ENCODE peak calls at places on chromosomes 6 and 20, in six cellular contexts. J is upper lobe of right lung, U is prostate gland, X is AG10803, G is cardiac fibroblast, N is Peyer's patch. B is an unnamed sample.

GRCh38 chr6:91081452-91082067 is 494.7 kb upstream of the MAP3K7 start:
- DNase-seq in J (no peak), N (no peak), X (peak), U (peak), G (peak), B (peak)

GRCh38 chr6:133888931-133889556 is at the start of gene TCF21:
- DNase-seq in N (no peak), U (no peak), G (peak), X (peak), J (no peak), B (peak)

GRCh38 chr6:88629838-88630462 is 333.5 kb downstream of the RNGTT start:
- DNase-seq in X (no peak), U (no peak), G (no peak), N (peak), J (no peak), B (no peak)

GRCh38 chr6:109454483-109455160 is 950 bp downstream of the MICAL1 start:
- DNase-seq in X (no peak), U (no peak), J (peak), N (peak), G (peak), B (peak)

GRCh38 chr20:51092238-51092822 is 69.4 kb upstream of the KCNG1 start:
- DNase-seq in N (no peak), J (no peak), X (peak), G (peak), U (no peak), B (no peak)

GRCh38 chr20:44728835-44729342 is 13.7 kb downstream of the CCN5 start:
- DNase-seq in G (peak), X (peak), N (no peak), U (peak), J (peak), B (peak)

GRCh38 chr20:54063998-54064676 is 6.3 kb downstream of the BCAS1 start:
- DNase-seq in X (no peak), U (no peak), G (no peak), J (no peak), N (no peak), B (no peak)

GRCh38 chr6:13765570-13765969 is 48.8 kb downstream of the MCUR1 start:
- DNase-seq in N (no peak), X (peak), U (no peak), G (no peak), J (no peak), B (no peak)

GRCh38 chr6:158938811-158939254 is 61.2 kb downstream of the RSPH3 start:
- DNase-seq in U (peak), X (peak), G (no peak), N (peak), J (no peak), B (peak)

GRCh38 chr20:59723108-59723500 is 118.8 kb downstream of the PHACTR3 start:
- DNase-seq in X (peak), U (no peak), N (no peak), G (no peak), J (no peak), B (no peak)

GRCh38 chr6:160005861-160006540 is 37.1 kb downstream of the IGF2R start:
- DNase-seq in N (no peak), G (peak), J (peak), X (peak), U (peak), B (peak)

GRCh38 chr6:16564430-16564829 is 196.8 kb downstream of the ATXN1 start:
- DNase-seq in J (no peak), N (no peak), U (no peak), G (no peak), X (no peak), B (no peak)

GRCh38 chr6:109821494-109821893 is 130.4 kb downstream of the FIG4 start:
- DNase-seq in X (no peak), N (no peak), G (no peak), U (no peak), J (no peak), B (no peak)

GRCh38 chr20:45735552-45735951 is 13.4 kb downstream of the SPINT4 start:
- DNase-seq in G (no peak), N (no peak), U (no peak), X (no peak), J (no peak), B (no peak)

GRCh38 chr6:49517919-49518318 is 18.2 kb downstream of the GLYATL3 start:
- DNase-seq in N (no peak), X (no peak), U (no peak), J (no peak), G (no peak), B (no peak)

GRCh38 chr6:75147512-75147911 is 58.3 kb downstream of the COL12A1 start:
- DNase-seq in N (no peak), G (no peak), U (no peak), J (no peak), X (peak), B (no peak)

GRCh38 chr6:147708170-147708569 is 199.7 kb downstream of the SAMD5 start:
- DNase-seq in J (no peak), X (no peak), N (no peak), U (no peak), G (no peak), B (no peak)

GRCh38 chr6:168073937-168074730 is 4.9 kb downstream of the FRMD1 start:
- DNase-seq in U (no peak), J (no peak), X (no peak), G (no peak), N (no peak), B (no peak)

GRCh38 chr6:141956046-141956761 is 176.5 kb upstream of the GJE1 start:
- DNase-seq in X (peak), G (peak), U (no peak), J (no peak), N (no peak), B (peak)

GRCh38 chr6:122563364-122564052 is 46.7 kb upstream of the PKIB start:
- DNase-seq in U (no peak), N (no peak), G (no peak), X (no peak), J (no peak), B (no peak)

GRCh38 chr6:105606871-105607421 is 204.1 kb upstream of the PREP start:
- DNase-seq in U (no peak), G (no peak), X (no peak), J (no peak), N (no peak), B (no peak)

GRCh38 chr6:112014483-112014882 is 39.4 kb upstream of the CCN6 start:
- DNase-seq in X (peak), J (no peak), U (no peak), N (no peak), G (peak), B (peak)

GRCh38 chr6:75128881-75129570 is 76.8 kb downstream of the COL12A1 start:
- DNase-seq in N (no peak), X (peak), J (no peak), U (no peak), G (peak), B (peak)

GRCh38 chr6:158143700-158144099 is 24.4 kb downstream of the SERAC1 start:
- DNase-seq in X (peak), U (no peak), N (no peak), J (no peak), G (peak), B (peak)

GRCh38 chr6:109944448-109944847 is 33.7 kb upstream of the GPR6 start:
- DNase-seq in U (no peak), N (no peak), X (no peak), G (no peak), J (no peak), B (no peak)

GRCh38 chr6:79608334-79609224 is 22.6 kb upstream of the SH3BGRL2 start:
- DNase-seq in N (no peak), X (peak), U (no peak), G (no peak), J (no peak), B (no peak)

GRCh38 chr6:83429857-83430605 is 820 bp downstream of the ME1 start:
- DNase-seq in N (no peak), X (peak), G (peak), U (peak), J (peak), B (peak)

GRCh38 chr6:24950210-24950941 is 14.6 kb upstream of the RIPOR2 start:
- DNase-seq in X (no peak), G (no peak), N (no peak), U (no peak), J (no peak), B (no peak)

GRCh38 chr6:104413767-104414166 is 446.0 kb downstream of the HACE1 start:
- DNase-seq in U (no peak), N (no peak), G (no peak), X (no peak), J (no peak), B (no peak)

GRCh38 chr6:169902604-169903003 is 151.2 kb downstream of the ERMARD start:
- DNase-seq in G (no peak), X (no peak), N (no peak), U (no peak), J (no peak), B (no peak)

DNA sequence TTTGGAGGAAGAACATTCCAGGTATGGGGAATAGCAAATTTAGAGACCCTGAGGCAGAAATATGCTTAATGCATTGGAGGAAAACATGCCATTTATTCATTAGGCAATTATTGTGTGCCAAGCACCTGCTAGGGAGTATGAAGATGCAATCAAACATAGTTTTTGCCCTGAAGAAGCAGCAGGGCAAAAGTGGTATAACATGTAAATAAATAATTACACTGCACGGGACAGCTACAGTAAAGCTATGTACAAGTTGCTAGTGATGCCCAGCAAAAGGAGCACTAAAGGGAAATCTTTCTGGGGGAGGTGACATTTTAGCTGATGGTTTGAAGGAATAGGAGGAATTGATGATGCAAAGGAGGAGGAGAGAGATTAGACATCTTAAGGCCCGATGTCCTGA is 626 bp upstream of the TJAP1 start:
- DNase-seq in U (no peak), G (no peak), X (no peak), J (no peak), N (no peak), B (no peak)
- H3K4me3 ChIP-seq in U (peak), G (no peak), X (peak), J (peak), N (peak), B (peak)

GRCh38 chr6:130274007-130274406 is 51.3 kb upstream of the SAMD3 start:
- DNase-seq in U (no peak), N (no peak), J (no peak), G (no peak), X (no peak), B (no peak)
- TF ChIP-seq CTCF in U (no peak), N (no peak), J (no peak), G (no peak), X (no peak), B (no peak)

DNA sequence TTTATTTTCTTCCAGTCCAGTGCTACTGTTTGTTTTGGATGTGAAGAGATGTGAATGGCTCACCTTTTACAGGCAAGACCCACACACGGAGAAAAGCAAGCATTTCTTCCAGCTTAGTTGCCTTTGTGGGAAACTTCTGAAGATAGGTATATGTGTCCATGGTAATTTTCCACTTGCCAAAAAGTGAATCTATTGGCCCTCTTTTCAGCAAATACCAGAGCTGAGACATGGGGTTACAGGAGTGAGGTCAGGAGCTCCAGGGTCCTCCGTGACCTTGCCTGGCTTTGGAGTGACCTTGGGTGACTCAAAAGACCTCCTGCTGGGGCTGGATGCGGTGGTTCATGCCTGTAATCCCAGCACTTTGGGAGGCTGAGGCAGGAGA is 166.7 kb downstream of the SCML4 start:
- DNase-seq in N (no peak), U (no peak), G (no peak), X (no peak), J (no peak), B (no peak)
- H3K4me3 ChIP-seq in N (no peak), U (no peak), G (no peak), X (no peak), J (no peak), B (no peak)

GRCh38 chr20:43590036-43590391 is 723 bp upstream of the IFT52 start:
- DNase-seq in N (peak), U (no peak), X (no peak), J (no peak), G (no peak), B (no peak)
- TF ChIP-seq CTCF in N (no peak), U (no peak), X (no peak), J (no peak), G (no peak), B (no peak)

GRCh38 chr6:7559196-7559595 is 17.7 kb downstream of the DSP start:
- DNase-seq in N (no peak), X (no peak), G (no peak), J (no peak), U (no peak), B (no peak)

GRCh38 chr6:7557652-7558051 is 16.2 kb downstream of the DSP start:
- DNase-seq in J (no peak), G (no peak), X (no peak), U (no peak), N (no peak), B (no peak)

GRCh38 chr6:7554533-7555275 is 13.2 kb downstream of the DSP start:
- DNase-seq in G (no peak), N (no peak), J (no peak), X (no peak), U (no peak), B (no peak)

GRCh38 chr6:7556394-7557106 is 15.1 kb downstream of the DSP start:
- DNase-seq in X (no peak), N (no peak), J (no peak), G (no peak), U (no peak), B (no peak)

DNA sequence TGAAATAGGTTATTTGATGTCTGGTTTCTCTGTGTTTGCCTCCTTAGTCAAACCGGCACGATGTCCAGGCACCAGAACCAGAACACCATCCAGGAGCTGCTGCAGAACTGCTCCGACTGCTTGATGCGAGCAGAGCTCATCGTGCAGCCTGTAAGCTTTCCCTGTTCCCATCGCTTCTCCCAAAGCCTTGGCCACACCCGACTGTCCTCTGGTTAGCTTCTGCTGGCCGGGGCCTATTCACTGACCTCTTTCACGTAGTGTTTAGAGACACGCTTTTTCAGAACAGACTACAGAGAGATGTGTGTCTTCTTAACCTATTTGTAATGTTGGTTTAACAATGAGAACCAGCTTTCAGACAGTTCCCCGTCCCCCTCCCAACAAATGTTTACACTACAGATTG is 14.2 kb downstream of the DSP start:
- DNase-seq in N (no peak), J (no peak), U (peak), X (no peak), G (no peak), B (no peak)
- H3K4me3 ChIP-seq in N (no peak), J (no peak), U (no peak), X (no peak), G (no peak), B (no peak)

GRCh38 chr6:149929422-149929821 is 6.5 kb upstream of the RAET1G start:
- DNase-seq in X (no peak), J (no peak), N (no peak), G (no peak), U (no peak), B (no peak)
- TF ChIP-seq CTCF in X (peak), J (peak), N (no peak), G (peak), U (no peak), B (peak)

GRCh38 chr6:108168980-108169800 is 3.4 kb downstream of the NR2E1 start:
- DNase-seq in G (no peak), N (no peak), X (no peak), J (no peak), U (no peak), B (no peak)
- H3K4me3 ChIP-seq in G (no peak), N (peak), X (no peak), J (peak), U (no peak), B (no peak)